ENCODE peak calls at places on chromosomes 7 and 10, in nine cellular contexts. L, B, S, I, Y, R, X, K and O are unnamed samples. For H3K4me1, the result is how much of the 10 kb centered on the place peaks cover.

GRCh38 chr10:5904227-5904626 is 14.2 kb downstream of the FBH1 start:
- DNase-seq in L (no peak), I (no peak), R (no peak), S (no peak), K (peak), X (no peak), Y (no peak), B (no peak), O (no peak)

GRCh38 chr10:35462491-35462934 is 126.2 kb downstream of the CCNY start:
- DNase-seq in Y (no peak), X (no peak), R (no peak), I (no peak), L (no peak), K (no peak), S (no peak), B (no peak), O (no peak)

GRCh38 chr10:7507887-7508726 is 97.3 kb upstream of the SFMBT2 start:
- DNase-seq in K (peak), S (no peak), L (peak), Y (no peak), B (no peak), I (no peak), R (no peak), X (no peak), O (no peak)

GRCh38 chr7:103380395-103381191 is 33.1 kb downstream of the PSMC2 start:
- DNase-seq in I (no peak), R (no peak), K (no peak), Y (no peak), B (no peak), S (peak), L (no peak), X (no peak), O (no peak)

GRCh38 chr7:24812313-24812945 is 55.2 kb upstream of the GSDME start:
- DNase-seq in K (peak), S (peak), L (peak), I (peak), X (peak), B (no peak), Y (peak), R (peak), O (peak)

GRCh38 chr7:18262054-18262453 is 233.5 kb upstream of the HDAC9 start:
- DNase-seq in R (no peak), Y (no peak), B (no peak), S (no peak), I (no peak), X (no peak), L (no peak), K (no peak), O (no peak)

GRCh38 chr10:128802062-128802461 is 665.0 kb upstream of the MGMT start:
- DNase-seq in R (no peak), X (peak), K (no peak), I (no peak), S (no peak), Y (no peak), L (no peak), B (no peak), O (no peak)

GRCh38 chr10:102090772-102091171 is 25.6 kb downstream of the HPS6 start:
- DNase-seq in X (no peak), Y (no peak), R (no peak), K (no peak), I (no peak), S (peak), B (no peak), L (no peak), O (no peak)

GRCh38 chr10:125720002-125720382 is 483 bp downstream of the EDRF1 start:
- DNase-seq in Y (no peak), B (no peak), R (no peak), S (peak), X (no peak), K (no peak), I (peak), L (no peak), O (no peak)

GRCh38 chr10:90742189-90742588 is 115.7 kb downstream of the HTR7 start:
- DNase-seq in I (no peak), Y (no peak), X (no peak), R (no peak), S (peak), K (no peak), B (no peak), L (no peak), O (no peak)

GRCh38 chr7:12694817-12695216 is 7.4 kb downstream of the ARL4A start:
- DNase-seq in L (no peak), X (no peak), R (no peak), Y (no peak), I (no peak), K (no peak), B (no peak), S (no peak), O (no peak)

GRCh38 chr7:19932549-19933249 is 159.3 kb upstream of the TMEM196 start:
- DNase-seq in S (no peak), I (no peak), R (no peak), K (no peak), B (no peak), X (no peak), L (no peak), Y (no peak), O (no peak)

GRCh38 chr10:126369125-126369708 is 19.1 kb downstream of the ADAM12 start:
- DNase-seq in K (no peak), I (no peak), B (no peak), S (no peak), Y (no peak), R (no peak), X (no peak), L (no peak), O (no peak)

GRCh38 chr7:5284304-5285281 is 1.9 kb downstream of the SLC29A4 start:
- DNase-seq in B (no peak), X (peak), R (peak), I (no peak), K (peak), Y (no peak), L (no peak), S (no peak), O (peak)

GRCh38 chr7:14303536-14303935 is 314.1 kb upstream of the ETV1 start:
- DNase-seq in X (no peak), B (no peak), S (no peak), K (peak), L (no peak), R (no peak), I (no peak), Y (no peak), O (no peak)

GRCh38 chr7:159030490-159031134 is 114.1 kb downstream of the VIPR2 start:
- DNase-seq in R (peak), B (no peak), Y (peak), S (no peak), L (no peak), K (peak), X (peak), I (peak), O (peak)

GRCh38 chr7:67343566-67343965 is 346.9 kb downstream of the TYW1 start:
- DNase-seq in X (no peak), B (no peak), Y (peak), S (no peak), L (no peak), K (no peak), R (no peak), I (no peak), O (no peak)

GRCh38 chr10:71326464-71326881 is 7.4 kb downstream of the SLC29A3 start:
- DNase-seq in R (no peak), B (peak), Y (no peak), L (no peak), K (peak), I (no peak), X (no peak), S (no peak), O (no peak)

GRCh38 chr7:151550601-151551286 is 31.0 kb upstream of the RHEB start:
- DNase-seq in B (no peak), K (no peak), R (peak), X (no peak), I (peak), L (no peak), Y (no peak), S (peak), O (peak)

GRCh38 chr10:124597677-124598165 is 136.1 kb downstream of the LHPP start:
- DNase-seq in R (no peak), S (no peak), K (no peak), B (no peak), X (no peak), I (no peak), Y (no peak), L (peak), O (no peak)

GRCh38 chr10:124830445-124830844 is 28.8 kb downstream of the ABRAXAS2 start:
- DNase-seq in Y (no peak), K (no peak), X (no peak), R (no peak), S (no peak), I (no peak), B (no peak), L (no peak), O (no peak)

GRCh38 chr7:85023066-85023687 is 163.7 kb downstream of the SEMA3D start:
- DNase-seq in Y (peak), B (peak), L (no peak), X (no peak), K (peak), S (peak), I (no peak), R (no peak), O (peak)

GRCh38 chr7:20350996-20351692 is 20.4 kb downstream of the ITGB8 start:
- DNase-seq in Y (no peak), B (no peak), L (no peak), K (no peak), R (no peak), X (no peak), S (no peak), I (no peak), O (no peak)

GRCh38 chr7:28853150-28853549 is 105.0 kb downstream of the TRIL start:
- DNase-seq in B (no peak), Y (no peak), K (no peak), X (no peak), S (no peak), R (no peak), I (no peak), L (no peak), O (no peak)

GRCh38 chr7:129792721-129793120 is 160.0 kb downstream of the UBE2H start:
- DNase-seq in X (no peak), K (no peak), S (no peak), L (peak), B (no peak), I (no peak), R (no peak), Y (no peak), O (no peak)

GRCh38 chr7:155921804-155922506 is 109.7 kb upstream of the SHH start:
- DNase-seq in K (peak), L (peak), B (peak), S (no peak), X (peak), R (no peak), I (no peak), Y (no peak), O (no peak)

GRCh38 chr7:50560865-50561351 is 4.3 kb downstream of the DDC start:
- DNase-seq in R (no peak), L (no peak), Y (no peak), X (no peak), S (no peak), B (no peak), I (no peak), K (peak), O (peak)

GRCh38 chr7:39073432-39073831 is 95.7 kb downstream of the POU6F2 start:
- DNase-seq in L (no peak), K (no peak), I (no peak), Y (no peak), X (no peak), B (peak), S (no peak), R (no peak), O (no peak)

GRCh38 chr10:31952066-31952465 is 23.4 kb upstream of the ARHGAP12 start:
- DNase-seq in R (no peak), X (no peak), B (no peak), S (no peak), K (no peak), Y (no peak), L (no peak), I (no peak), O (no peak)

GRCh38 chr7:22561895-22562593 is 62.1 kb upstream of the STEAP1B start:
- DNase-seq in I (no peak), R (peak), X (peak), S (peak), Y (no peak), B (no peak), K (no peak), L (no peak), O (no peak)
- H3K4me1 ChIP-seq in I (under half), R (half or more), X (under half), S (under half), Y (under half), B (under half), K (under half), L (half or more), O (under half)

GRCh38 chr7:77759294-77759889 is 38.8 kb downstream of the TMEM60 start:
- DNase-seq in B (peak), L (no peak), Y (peak), X (peak), I (peak), S (peak), R (peak), K (peak), O (peak)
- H3K4me3 ChIP-seq in B (no peak), L (no peak), Y (no peak), X (no peak), I (no peak), S (no peak), R (no peak), K (no peak), O (no peak)

DNA sequence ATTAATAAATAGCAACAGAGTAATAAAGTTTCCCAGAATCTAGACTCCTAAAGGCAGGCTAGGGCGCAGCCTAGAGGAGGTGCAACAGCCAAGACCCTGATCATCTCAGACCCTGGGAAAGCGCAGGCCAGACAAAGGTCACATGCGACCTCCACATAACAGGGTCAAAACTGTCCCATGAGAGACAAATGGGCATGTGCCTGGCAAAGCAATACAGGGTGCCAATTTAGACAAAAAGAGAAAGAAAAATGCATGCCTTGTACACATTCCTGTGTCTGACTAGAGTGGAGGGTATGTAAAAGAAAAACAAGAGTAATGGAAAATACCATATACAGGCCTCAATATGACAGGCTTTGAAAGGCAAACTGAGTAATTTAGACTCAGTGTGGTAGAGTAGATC is 22.2 kb downstream of the MPP7 start:
- DNase-seq in K (no peak), B (no peak), X (no peak), Y (no peak), S (peak), L (no peak), R (no peak), I (no peak), O (no peak)
- TF ChIP-seq POLR2A in K (no peak), B (no peak), X (no peak), Y (no peak), S (no peak), L (no peak), R (no peak), I (no peak), O (no peak)

GRCh38 chr7:7209412-7210050 is 27.2 kb downstream of the C1GALT1 start:
- DNase-seq in R (no peak), X (no peak), B (no peak), I (no peak), K (no peak), L (no peak), S (no peak), Y (no peak), O (no peak)

GRCh38 chr7:7212612-7213011 is 30.3 kb downstream of the C1GALT1 start:
- DNase-seq in R (no peak), S (no peak), B (no peak), Y (no peak), I (no peak), L (no peak), K (no peak), X (no peak), O (no peak)

GRCh38 chr7:7207876-7208275 is 25.5 kb downstream of the C1GALT1 start:
- DNase-seq in Y (no peak), L (no peak), K (no peak), X (no peak), B (no peak), R (no peak), S (peak), I (no peak), O (no peak)

GRCh38 chr7:7208524-7208923 is 26.2 kb downstream of the C1GALT1 start:
- DNase-seq in B (no peak), X (no peak), S (no peak), Y (no peak), K (no peak), I (no peak), R (no peak), L (no peak), O (no peak)

GRCh38 chr7:7210475-7211237 is 28.3 kb downstream of the C1GALT1 start:
- DNase-seq in L (no peak), B (no peak), Y (no peak), S (no peak), X (peak), K (no peak), I (no peak), R (no peak), O (no peak)
- H3K4me1 ChIP-seq in L (under half), B (under half), Y (under half), S (under half), X (under half), K (under half), I (under half), R (under half), O (under half)

GRCh38 chr10:14185501-14186045 is 145.2 kb downstream of the FRMD4A start:
- DNase-seq in Y (no peak), B (no peak), S (peak), I (no peak), X (peak), L (no peak), R (no peak), K (no peak), O (peak)
- H3K4me3 ChIP-seq in Y (no peak), B (no peak), S (no peak), I (no peak), X (no peak), L (peak), R (no peak), K (no peak), O (no peak)

DNA sequence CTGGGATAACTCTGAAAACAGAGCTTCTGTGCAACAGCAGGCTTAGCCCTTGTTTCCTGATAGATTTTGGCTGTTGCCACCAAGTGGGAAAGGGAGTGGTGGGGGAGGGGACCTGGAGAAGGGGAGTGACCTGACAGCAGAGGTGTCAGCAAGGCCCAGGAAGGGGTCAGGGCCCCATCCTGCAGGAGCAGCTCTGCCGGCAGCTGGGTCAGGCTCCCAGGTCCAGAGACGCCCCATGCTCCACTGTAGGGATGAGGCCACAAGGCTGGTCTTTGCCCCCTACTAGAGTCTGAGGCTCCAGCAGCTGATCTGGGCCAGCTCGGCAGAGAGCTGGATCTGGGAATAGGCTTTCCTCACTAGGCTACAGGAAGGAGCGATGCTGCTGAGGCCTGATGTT is 44.1 kb upstream of the ZMIZ1 start:
- DNase-seq in Y (no peak), L (peak), S (no peak), B (no peak), R (no peak), X (no peak), I (peak), K (no peak), O (no peak)
- TF ChIP-seq POLR2A in Y (no peak), L (no peak), S (no peak), B (no peak), R (no peak), X (no peak), I (no peak), K (no peak), O (no peak)

DNA sequence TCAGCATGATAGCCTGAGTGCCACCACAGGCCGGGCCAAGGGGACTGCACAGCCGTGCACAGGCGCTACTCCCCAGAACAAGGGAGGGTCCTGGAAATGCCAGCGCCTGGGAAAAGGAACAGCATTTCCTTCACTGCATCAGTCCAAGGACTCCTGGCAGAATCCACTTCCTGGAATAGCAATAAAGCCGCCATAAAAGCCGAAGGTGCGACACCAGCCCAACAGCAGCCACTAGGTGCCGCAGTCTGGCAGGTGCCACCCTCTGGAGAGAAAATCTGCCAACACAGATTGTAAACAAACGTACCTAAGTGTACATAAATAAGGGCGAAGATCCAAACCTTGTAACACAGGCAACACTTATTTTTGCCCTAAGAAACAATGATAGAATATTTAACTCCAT is 22.3 kb downstream of the VOPP1 start:
- DNase-seq in X (no peak), L (no peak), K (peak), I (no peak), R (no peak), S (no peak), B (peak), Y (peak), O (no peak)
- H3K4me1 ChIP-seq in X (under half), L (half or more), K (under half), I (under half), R (half or more), S (under half), B (under half), Y (under half), O (under half)

GRCh38 chr7:157972914-157973313 is 614.7 kb downstream of the PTPRN2 start:
- DNase-seq in S (no peak), X (no peak), K (no peak), L (peak), Y (no peak), B (no peak), I (no peak), R (no peak), O (no peak)

GRCh38 chr7:157974678-157975230 is 612.9 kb downstream of the PTPRN2 start:
- DNase-seq in L (peak), X (no peak), R (no peak), Y (no peak), B (no peak), K (no peak), S (no peak), I (no peak), O (no peak)

GRCh38 chr7:157976406-157976805 is 611.2 kb downstream of the PTPRN2 start:
- DNase-seq in I (no peak), L (peak), Y (no peak), S (no peak), B (no peak), K (no peak), X (no peak), R (no peak), O (no peak)

GRCh38 chr7:157975401-157976372 is 611.9 kb downstream of the PTPRN2 start:
- DNase-seq in L (peak), I (no peak), X (no peak), R (no peak), B (no peak), Y (no peak), K (no peak), S (no peak), O (no peak)

DNA sequence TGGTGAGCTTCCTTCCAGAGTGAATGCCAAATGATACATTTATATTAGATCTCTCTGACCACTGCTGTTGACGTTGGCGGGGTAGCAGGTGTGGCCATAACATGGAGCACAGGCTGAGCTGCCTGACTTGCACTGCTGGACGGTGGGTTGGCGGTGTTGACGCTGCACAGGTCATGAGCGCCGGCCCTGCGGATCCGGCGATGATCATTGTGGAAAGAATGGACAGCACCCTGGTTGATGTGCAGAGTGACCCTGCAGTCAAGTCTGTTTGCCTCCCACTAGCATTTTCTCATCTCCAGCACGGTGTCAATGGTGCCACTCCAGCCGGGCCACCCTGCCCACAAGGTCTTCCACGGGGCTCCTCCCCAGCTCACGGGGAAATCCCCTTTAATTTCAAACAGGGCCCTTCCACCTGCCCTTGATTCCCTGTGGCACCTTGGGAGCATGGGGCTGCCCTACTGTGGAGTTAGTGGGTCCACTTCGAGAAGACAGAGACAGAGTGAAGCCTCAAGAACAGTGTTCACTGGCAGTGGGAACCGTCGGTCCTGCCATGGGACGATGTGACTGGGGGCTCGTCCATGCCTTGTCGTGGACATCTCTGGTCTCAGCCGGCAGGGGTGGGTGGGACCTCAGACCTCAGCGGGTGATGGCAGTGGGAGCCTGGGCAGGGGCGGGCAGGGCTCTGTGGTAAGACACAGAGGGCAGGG is 613.5 kb downstream of the PTPRN2 start:
- DNase-seq in I (no peak), S (no peak), K (no peak), R (no peak), L (peak), Y (no peak), B (no peak), X (no peak), O (no peak)
- H3K4me3 ChIP-seq in I (no peak), S (no peak), K (no peak), R (no peak), L (no peak), Y (no peak), B (no peak), X (no peak), O (no peak)